ENCODE peak calls at places on chromosomes 1 and 21, in ten cellular contexts. E, D, A, W, L, F, J, O, S and R are unnamed samples.
A peak's percentile ranks its signal among the peaks of the same experiment; 100 is the strongest.

GRCh38 chr1:224067621-224068457 is 46.1 kb upstream of the FBXO28 start:
- DNase-seq in E (peak; percentile 92), D (no peak), A (no peak), W (no peak), L (peak; percentile 87), F (peak; percentile 83), J (no peak), O (no peak), S (no peak), R (no peak)

GRCh38 chr1:227941509-227942020 is 6.2 kb downstream of the WNT9A start:
- DNase-seq in E (no peak), D (no peak), A (peak; percentile 47), W (no peak), L (no peak), F (no peak), J (no peak), O (peak; percentile 34), S (no peak), R (no peak)

GRCh38 chr1:169099561-169099960 is 6.9 kb upstream of the ATP1B1 start:
- DNase-seq in E (no peak), D (no peak), A (no peak), W (no peak), L (no peak), F (no peak), J (no peak), O (no peak), S (no peak), R (no peak)

GRCh38 chr21:33940164-33940563 is 24.6 kb upstream of the ATP5PO start:
- DNase-seq in E (no peak), D (no peak), A (no peak), W (peak; percentile 76), L (peak; percentile 14), F (peak; percentile 88), J (no peak), O (no peak), S (no peak), R (no peak)

GRCh38 chr21:37338671-37339526 is 27.7 kb upstream of the DYRK1A start:
- DNase-seq in E (peak; percentile 97), D (peak; percentile 54), A (peak; percentile 74), W (peak; percentile 87), L (peak; percentile 95), F (peak; percentile 97), J (peak; percentile 75), O (no peak), S (no peak), R (peak; percentile 99)

GRCh38 chr1:201637282-201638076 is 98.6 kb downstream of the NAV1 start:
- DNase-seq in E (no peak), D (no peak), A (no peak), W (no peak), L (peak; percentile 74), F (peak; percentile 68), J (peak; percentile 96), O (no peak), S (no peak), R (no peak)

GRCh38 chr21:32975811-32976507 is 49.8 kb upstream of the OLIG2 start:
- DNase-seq in E (no peak), D (no peak), A (no peak), W (no peak), L (no peak), F (no peak), J (no peak), O (no peak), S (no peak), R (no peak)

GRCh38 chr21:30839304-30839703 is 9.7 kb upstream of the KRTAP7-1 start:
- DNase-seq in E (peak; percentile 52), D (peak; percentile 71), A (no peak), W (no peak), L (peak; percentile 37), F (peak; percentile 28), J (peak; percentile 0), O (no peak), S (peak; percentile 75), R (peak; percentile 66)

GRCh38 chr1:48471103-48471502 is 901 bp downstream of the SPATA6 start:
- DNase-seq in E (no peak), D (peak; percentile 48), A (no peak), W (no peak), L (peak; percentile 36), F (peak; percentile 31), J (no peak), O (no peak), S (no peak), R (no peak)

GRCh38 chr1:48472747-48473146 is 743 bp upstream of the SPATA6 start:
- DNase-seq in E (no peak), D (no peak), A (no peak), W (no peak), L (no peak), F (no peak), J (no peak), O (no peak), S (no peak), R (no peak)

GRCh38 chr1:48471603-48472576 is at the start of gene SPATA6:
- DNase-seq in E (peak; percentile 94), D (peak; percentile 98), A (peak; percentile 98), W (peak; percentile 31), L (peak; percentile 99), F (peak; percentile 97), J (peak; percentile 69), O (peak; percentile 98), S (peak; percentile 98), R (peak; percentile 94)

GRCh38 chr1:48469616-48470500 is 2.1 kb downstream of the SPATA6 start:
- DNase-seq in E (peak; percentile 45), D (peak; percentile 11), A (peak; percentile 83), W (peak; percentile 14), L (peak; percentile 82), F (peak; percentile 84), J (no peak), O (peak; percentile 76), S (peak; percentile 8), R (peak; percentile 1)

GRCh38 chr1:48470506-48470905 is 1.5 kb downstream of the SPATA6 start:
- DNase-seq in E (peak; percentile 11), D (peak; percentile 58), A (peak; percentile 68), W (no peak), L (peak; percentile 61), F (peak; percentile 55), J (no peak), O (peak; percentile 61), S (peak; percentile 42), R (no peak)
- H3K4me3 ChIP-seq in E (no peak overlapping the region), D (no peak overlapping the region), A (peak overlapping the region; percentile 82), W (no peak overlapping the region), L (peak overlapping the region; percentile 83), F (peak overlapping the region; percentile 22), J (peak overlapping the region; percentile 12), O (peak overlapping the region; percentile 75), S (peak overlapping the region; percentile 72), R (no peak overlapping the region)

DNA sequence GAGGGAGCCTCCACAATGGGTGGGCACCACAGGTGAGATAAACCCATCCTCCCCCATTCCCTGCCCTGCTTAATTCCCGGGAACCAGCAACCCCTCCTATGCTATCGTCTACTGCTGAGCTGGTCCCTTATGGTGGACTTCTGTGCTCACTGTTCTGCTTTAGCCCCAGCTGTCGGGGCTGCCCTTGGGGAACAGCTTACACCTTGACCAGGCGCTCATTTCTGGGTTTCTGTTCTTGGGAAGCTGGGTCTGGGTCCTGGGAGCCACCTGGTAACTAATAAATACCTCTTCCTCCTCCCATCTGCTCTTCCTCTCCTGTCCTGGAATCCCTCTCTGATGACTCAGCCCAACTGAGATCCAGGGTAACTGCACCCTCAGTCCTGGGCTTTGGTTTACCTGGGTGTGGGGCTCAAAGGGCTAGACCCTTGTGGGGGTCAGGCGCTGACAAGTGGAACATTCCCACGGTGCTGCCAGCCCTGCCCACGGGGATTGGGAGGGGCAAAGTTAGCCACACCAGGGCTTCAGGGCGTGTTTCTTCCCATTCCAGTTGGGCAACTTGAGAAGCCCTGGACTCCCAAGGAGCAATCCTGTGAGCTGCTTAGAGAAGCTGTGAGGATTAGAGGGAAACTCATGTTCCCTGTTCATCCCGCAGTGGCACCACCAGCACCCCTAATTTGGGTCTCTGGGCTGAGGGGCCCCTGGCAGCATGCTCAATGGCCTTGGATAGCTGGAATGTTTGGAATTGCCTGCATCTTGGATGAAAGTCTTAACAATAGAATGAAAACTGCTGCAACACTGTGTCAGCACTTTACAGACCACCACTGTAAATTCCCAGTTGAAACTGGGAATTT is 1.6 kb downstream of the PCAT6 start:
- DNase-seq in E (peak; percentile 71), D (peak; percentile 71), A (no peak), W (no peak), L (peak; percentile 7), F (no peak), J (no peak), O (no peak), S (peak; percentile 56), R (peak; percentile 51)
- H3K4me3 ChIP-seq in E (peak overlapping the region; percentile 73), D (no peak overlapping the region), A (no peak overlapping the region), W (peak overlapping the region; percentile 88), L (no peak overlapping the region), F (no peak overlapping the region), J (no peak overlapping the region), O (no peak overlapping the region), S (peak overlapping the region; percentile 96), R (no peak overlapping the region)

GRCh38 chr1:27601321-27601770 is 2.6 kb downstream of the AHDC1 start:
- DNase-seq in E (no peak), D (no peak), A (no peak), W (no peak), L (peak; percentile 60), F (no peak), J (no peak), O (no peak), S (no peak), R (no peak)

GRCh38 chr1:27598288-27598687 is 5.7 kb downstream of the AHDC1 start:
- DNase-seq in E (no peak), D (no peak), A (peak; percentile 87), W (no peak), L (peak; percentile 35), F (peak; percentile 38), J (no peak), O (no peak), S (peak; percentile 65), R (no peak)

GRCh38 chr1:27600500-27601175 is 3.3 kb downstream of the AHDC1 start:
- DNase-seq in E (no peak), D (peak; percentile 88), A (no peak), W (no peak), L (no peak), F (no peak), J (no peak), O (no peak), S (peak; percentile 79), R (no peak)

GRCh38 chr1:27598902-27599528 is 4.9 kb downstream of the AHDC1 start:
- DNase-seq in E (peak; percentile 47), D (peak; percentile 86), A (peak; percentile 94), W (no peak), L (peak; percentile 91), F (peak; percentile 76), J (no peak), O (no peak), S (peak; percentile 36), R (no peak)

GRCh38 chr1:27599605-27600499 is 4.1 kb downstream of the AHDC1 start:
- DNase-seq in E (no peak), D (no peak), A (no peak), W (no peak), L (no peak), F (no peak), J (no peak), O (no peak), S (no peak), R (no peak)
- H3K4me3 ChIP-seq in E (peak overlapping the region; percentile 99), D (no peak overlapping the region), A (peak overlapping the region; percentile 74), W (peak overlapping the region; percentile 30), L (peak overlapping the region; percentile 30), F (no peak overlapping the region), J (peak overlapping the region; percentile 23), O (no peak overlapping the region), S (peak overlapping the region; percentile 25), R (no peak overlapping the region)

GRCh38 chr1:112375701-112376100 is 20.3 kb upstream of the CTTNBP2NL start:
- DNase-seq in E (peak; percentile 24), D (no peak), A (no peak), W (no peak), L (no peak), F (no peak), J (no peak), O (no peak), S (no peak), R (no peak)

GRCh38 chr1:112381324-112382076 is 14.5 kb upstream of the CTTNBP2NL start:
- DNase-seq in E (no peak), D (no peak), A (no peak), W (no peak), L (no peak), F (no peak), J (no peak), O (no peak), S (no peak), R (no peak)

GRCh38 chr1:112386024-112386723 is 9.8 kb upstream of the CTTNBP2NL start:
- DNase-seq in E (no peak), D (no peak), A (no peak), W (no peak), L (no peak), F (no peak), J (no peak), O (no peak), S (no peak), R (no peak)

GRCh38 chr1:112383759-112384370 is 12.1 kb upstream of the CTTNBP2NL start:
- DNase-seq in E (no peak), D (peak; percentile 72), A (no peak), W (no peak), L (no peak), F (no peak), J (no peak), O (no peak), S (no peak), R (peak; percentile 73)

GRCh38 chr1:112380356-112380755 is 15.7 kb upstream of the CTTNBP2NL start:
- DNase-seq in E (no peak), D (no peak), A (no peak), W (no peak), L (no peak), F (no peak), J (no peak), O (no peak), S (no peak), R (no peak)
- H3K4me3 ChIP-seq in E (no peak overlapping the region), D (no peak overlapping the region), A (no peak overlapping the region), W (no peak overlapping the region), L (no peak overlapping the region), F (no peak overlapping the region), J (no peak overlapping the region), O (no peak overlapping the region), S (no peak overlapping the region), R (no peak overlapping the region)